ENCODE peak calls at places on chromosomes 16 and 17, in four cellular contexts. Y, N, W and G are unnamed samples.
A peak's percentile ranks its signal among the peaks of the same experiment; 100 is the strongest.

GRCh38 chr16:22321340-22322001 is 24.3 kb downstream of the POLR3E start:
- DNase-seq in Y (peak; percentile 80), N (peak; percentile 76), W (peak; percentile 36), G (peak; percentile 50)

GRCh38 chr17:61494325-61495160 is 42.3 kb downstream of the TBX4 start:
- DNase-seq in Y (no peak), N (no peak), W (no peak), G (no peak)

GRCh38 chr17:40884708-40885512 is at the start of gene KRT20:
- DNase-seq in Y (no peak), N (no peak), W (no peak), G (no peak)

GRCh38 chr17:75238684-75239191 is 22.7 kb downstream of the GGA3 start:
- DNase-seq in Y (peak; percentile 72), N (peak; percentile 80), W (no peak), G (peak; percentile 73)

GRCh38 chr16:12661656-12662172 is 142.0 kb downstream of the CPPED1 start:
- DNase-seq in Y (peak; percentile 82), N (peak; percentile 72), W (no peak), G (no peak)

GRCh38 chr17:41769346-41769862 is 17.1 kb downstream of the JUP start:
- DNase-seq in Y (no peak), N (no peak), W (no peak), G (no peak)

GRCh38 chr16:80723091-80723490 is 81.3 kb downstream of the CDYL2 start:
- DNase-seq in Y (no peak), N (no peak), W (no peak), G (no peak)

GRCh38 chr17:44536090-44536960 is 21.0 kb upstream of the FZD2 start:
- DNase-seq in Y (no peak), N (no peak), W (no peak), G (no peak)

GRCh38 chr16:56202036-56202435 is 10.7 kb downstream of the GNAO1 start:
- DNase-seq in Y (no peak), N (no peak), W (no peak), G (no peak)

GRCh38 chr16:67563708-67564468 is 1.6 kb downstream of the CTCF start:
- DNase-seq in Y (no peak), N (peak; percentile 48), W (no peak), G (peak; percentile 75)

GRCh38 chr16:78227855-78228254 is 128.4 kb downstream of the WWOX start:
- DNase-seq in Y (peak; percentile 43), N (peak; percentile 21), W (no peak), G (no peak)

GRCh38 chr17:30524847-30525246 is 47.6 kb downstream of the GOSR1 start:
- DNase-seq in Y (no peak), N (no peak), W (no peak), G (no peak)

GRCh38 chr16:66326995-66327513 is 39.4 kb upstream of the CDH5 start:
- DNase-seq in Y (no peak), N (peak; percentile 63), W (no peak), G (no peak)

GRCh38 chr17:4739122-4740024 is at the start of the genes CXCL16 and ZMYND15:
- DNase-seq in Y (peak; percentile 78), N (peak; percentile 21), W (no peak), G (no peak)

GRCh38 chr17:2931426-2931825 is 132.0 kb downstream of the OR1D5 start:
- DNase-seq in Y (no peak), N (no peak), W (no peak), G (no peak)

DNA sequence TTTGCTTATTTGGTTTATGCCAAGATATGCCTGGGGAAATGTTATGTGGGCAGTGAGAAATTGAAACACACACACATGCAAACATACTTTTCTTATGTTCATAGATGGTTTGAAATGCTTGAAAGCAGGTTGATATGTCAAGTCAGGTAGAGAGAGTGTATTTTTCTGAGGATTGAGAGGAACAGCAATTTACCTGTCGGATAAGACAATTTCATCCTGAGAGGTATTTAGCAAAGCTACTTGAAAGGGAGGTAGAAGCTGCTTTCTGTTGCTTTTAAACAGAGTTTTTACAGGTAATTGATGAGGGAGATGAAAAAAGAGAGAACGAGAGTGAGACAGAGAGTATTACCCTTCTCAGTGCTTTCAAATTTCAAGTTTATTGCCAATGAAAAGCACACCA is 854.3 kb downstream of the CDH8 start:
- DNase-seq in Y (no peak), N (no peak), W (no peak), G (no peak)
- H3K27ac ChIP-seq in Y (no peak overlapping the region), N (no peak overlapping the region), W (no peak overlapping the region), G (no peak overlapping the region)

GRCh38 chr16:15811778-15812750 is 44.8 kb downstream of the MYH11 start:
- DNase-seq in Y (no peak), N (no peak), W (no peak), G (no peak)
- TF ChIP-seq GABPA in Y (no peak), N (no peak), W (no peak), G (no peak)

GRCh38 chr17:38464723-38465419 is 36.6 kb downstream of the ARHGAP23 start:
- DNase-seq in Y (no peak), N (peak; percentile 73), W (no peak), G (no peak)

GRCh38 chr17:38467491-38467890 is 39.2 kb downstream of the ARHGAP23 start:
- DNase-seq in Y (no peak), N (no peak), W (no peak), G (no peak)

GRCh38 chr17:38464251-38464722 is 36.0 kb downstream of the ARHGAP23 start:
- DNase-seq in Y (no peak), N (no peak), W (no peak), G (no peak)

GRCh38 chr17:38465420-38466345 is 37.4 kb downstream of the ARHGAP23 start:
- DNase-seq in Y (no peak), N (no peak), W (no peak), G (no peak)

GRCh38 chr17:38466346-38467315 is 38.4 kb downstream of the ARHGAP23 start:
- DNase-seq in Y (no peak), N (no peak), W (no peak), G (no peak)
- H3K27ac ChIP-seq in Y (no peak overlapping the region), N (no peak overlapping the region), W (no peak overlapping the region), G (no peak overlapping the region)

GRCh38 chr17:51118330-51119195 is 2.1 kb downstream of the SPAG9 start:
- DNase-seq in Y (no peak), N (peak; percentile 44), W (no peak), G (peak; percentile 28)
- TF ChIP-seq GABPA in Y (no peak), N (no peak), W (no peak), G (no peak)

GRCh38 chr17:72634621-72635020 is 457.9 kb downstream of the SLC39A11 start:
- DNase-seq in Y (no peak), N (no peak), W (no peak), G (no peak)
- H3K27ac ChIP-seq in Y (no peak overlapping the region), N (no peak overlapping the region), W (no peak overlapping the region), G (no peak overlapping the region)